ENCODE peak calls at places on chromosomes 12 and 14, in four cellular contexts. One of them, this sample, is unnamed.

GRCh38 chr12:105983622-105984325 is 155.0 kb downstream of the NUAK1 start:
- DNase-seq in GM12878: no peak
- DNase-seq in H1: no peak
- DNase-seq in K562: no peak
- DNase-seq in this sample: no peak

GRCh38 chr12:3326850-3327780 is 163.9 kb upstream of the PRMT8 start:
- DNase-seq in K562: no peak
- DNase-seq in GM12878: no peak
- DNase-seq in H1: no peak
- DNase-seq in this sample: no peak

GRCh38 chr14:75821828-75822521 is 159.8 kb downstream of the TGFB3 start:
- DNase-seq in K562: no peak
- DNase-seq in H1: no peak
- DNase-seq in GM12878: no peak
- DNase-seq in this sample: peak

GRCh38 chr14:61578745-61579144 is 116.6 kb upstream of the HIF1A start:
- DNase-seq in K562: no peak
- DNase-seq in H1: no peak
- DNase-seq in GM12878: no peak
- DNase-seq in this sample: no peak

GRCh38 chr12:72191761-72192160 is 80.4 kb upstream of the TRHDE start:
- DNase-seq in K562: no peak
- DNase-seq in H1: no peak
- DNase-seq in GM12878: no peak
- DNase-seq in this sample: no peak

GRCh38 chr12:77697126-77697525 is 133.6 kb upstream of the NAV3 start:
- DNase-seq in GM12878: no peak
- DNase-seq in K562: no peak
- DNase-seq in H1: no peak
- DNase-seq in this sample: no peak

GRCh38 chr14:78612666-78613065 is 442.5 kb downstream of the NRXN3 start:
- DNase-seq in GM12878: no peak
- DNase-seq in K562: no peak
- DNase-seq in H1: no peak
- DNase-seq in this sample: no peak

GRCh38 chr14:22422238-22422637 is 166.8 kb downstream of the DAD1 start:
- DNase-seq in GM12878: no peak
- DNase-seq in K562: no peak
- DNase-seq in H1: no peak
- DNase-seq in this sample: no peak

GRCh38 chr12:132566551-132567131 is 43.7 kb downstream of the LRCOL1 start:
- DNase-seq in K562: no peak
- DNase-seq in H1: no peak
- DNase-seq in GM12878: no peak
- DNase-seq in this sample: no peak
- TF ChIP-seq EGR1 in K562: no peak
- TF ChIP-seq EGR1 in H1: no peak
- TF ChIP-seq EGR1 in GM12878: no peak
- TF ChIP-seq EGR1 in this sample: no peak

GRCh38 chr12:121778567-121779421 is 14.7 kb downstream of the RHOF start:
- DNase-seq in H1: no peak
- DNase-seq in K562: no peak
- DNase-seq in GM12878: no peak
- DNase-seq in this sample: no peak
- TF ChIP-seq RAD21 in H1: no peak
- TF ChIP-seq RAD21 in K562: no peak
- TF ChIP-seq RAD21 in GM12878: no peak
- TF ChIP-seq RAD21 in this sample: no peak

GRCh38 chr12:108642899-108643654 is 9.4 kb upstream of the SELPLG start:
- DNase-seq in GM12878: no peak
- DNase-seq in H1: no peak
- DNase-seq in K562: no peak
- DNase-seq in this sample: no peak

GRCh38 chr12:108638997-108639822 is 5.5 kb upstream of the SELPLG start:
- DNase-seq in GM12878: no peak
- DNase-seq in H1: no peak
- DNase-seq in K562: no peak
- DNase-seq in this sample: no peak

GRCh38 chr12:108641446-108642268 is 8.0 kb upstream of the SELPLG start:
- DNase-seq in K562: peak
- DNase-seq in GM12878: no peak
- DNase-seq in H1: no peak
- DNase-seq in this sample: no peak

GRCh38 chr12:108642269-108642870 is 8.7 kb upstream of the SELPLG start:
- DNase-seq in K562: no peak
- DNase-seq in GM12878: no peak
- DNase-seq in H1: no peak
- DNase-seq in this sample: no peak

GRCh38 chr12:108640802-108641445 is 7.2 kb upstream of the SELPLG start:
- DNase-seq in H1: no peak
- DNase-seq in GM12878: no peak
- DNase-seq in K562: peak
- DNase-seq in this sample: no peak
- H3K9ac ChIP-seq in H1: no peak
- H3K9ac ChIP-seq in GM12878: no peak
- H3K9ac ChIP-seq in K562: no peak
- H3K9ac ChIP-seq in this sample: no peak

GRCh38 chr14:103998027-103998426 is 55.7 kb upstream of the RD3L start:
- DNase-seq in GM12878: no peak
- DNase-seq in H1: no peak
- DNase-seq in K562: no peak
- DNase-seq in this sample: no peak

GRCh38 chr14:103997391-103997790 is 55.1 kb upstream of the RD3L start:
- DNase-seq in K562: no peak
- DNase-seq in GM12878: no peak
- DNase-seq in H1: no peak
- DNase-seq in this sample: no peak

GRCh38 chr14:104003616-104004015 is 61.3 kb upstream of the RD3L start:
- DNase-seq in H1: no peak
- DNase-seq in K562: no peak
- DNase-seq in GM12878: no peak
- DNase-seq in this sample: no peak

GRCh38 chr14:103999795-104000440 is 57.6 kb upstream of the RD3L start:
- DNase-seq in GM12878: no peak
- DNase-seq in K562: no peak
- DNase-seq in H1: no peak
- DNase-seq in this sample: no peak

DNA sequence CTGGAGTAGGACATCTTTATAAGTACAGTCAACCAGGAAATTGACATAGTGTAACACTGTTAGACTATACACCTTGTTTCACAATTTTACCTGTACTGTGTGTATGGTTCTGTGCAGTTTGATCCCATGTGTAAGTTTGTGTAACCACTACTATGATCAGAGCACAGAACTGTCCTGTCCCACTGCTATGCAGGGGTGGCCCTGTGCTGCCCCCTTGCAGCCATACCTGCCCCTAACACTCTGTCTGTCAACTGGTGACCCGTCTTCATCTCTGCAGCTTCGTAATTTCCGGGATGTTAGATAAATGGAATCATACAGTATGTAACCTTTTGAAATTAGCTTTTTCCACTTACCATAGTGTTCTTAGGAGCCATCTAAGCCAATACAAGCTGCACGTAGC is 58.7 kb upstream of the RD3L start:
- DNase-seq in H1: no peak
- DNase-seq in GM12878: no peak
- DNase-seq in K562: peak
- DNase-seq in this sample: peak
- TF ChIP-seq EGR1 in H1: no peak
- TF ChIP-seq EGR1 in GM12878: no peak
- TF ChIP-seq EGR1 in K562: no peak
- TF ChIP-seq EGR1 in this sample: no peak

GRCh38 chr12:81417056-81417455 is 339.2 kb downstream of the ACSS3 start:
- DNase-seq in H1: no peak
- DNase-seq in K562: no peak
- DNase-seq in GM12878: no peak
- DNase-seq in this sample: no peak

GRCh38 chr12:81412940-81413339 is 335.1 kb downstream of the ACSS3 start:
- DNase-seq in K562: no peak
- DNase-seq in GM12878: no peak
- DNase-seq in H1: no peak
- DNase-seq in this sample: no peak

DNA sequence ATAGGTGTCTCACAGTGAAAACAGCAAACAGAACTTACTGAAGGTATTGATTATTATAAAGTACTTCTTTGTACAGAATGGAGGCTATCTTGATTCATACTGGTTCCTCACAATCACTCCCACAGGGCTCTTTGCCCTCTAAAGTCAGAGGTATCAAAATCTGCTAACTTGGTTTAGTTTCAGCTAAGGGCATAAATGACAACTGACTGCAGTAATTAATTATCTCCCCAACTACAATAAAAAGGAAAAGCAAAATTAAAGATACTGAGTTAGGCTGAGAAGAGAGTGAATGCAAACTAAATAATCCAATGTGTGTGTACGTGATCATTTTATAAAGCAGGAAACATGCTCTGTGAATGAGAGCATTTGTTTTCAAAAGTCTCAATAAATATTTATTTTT is 338.7 kb downstream of the ACSS3 start:
- DNase-seq in K562: no peak
- DNase-seq in H1: no peak
- DNase-seq in GM12878: no peak
- DNase-seq in this sample: no peak
- TF ChIP-seq RAD21 in K562: no peak
- TF ChIP-seq RAD21 in H1: no peak
- TF ChIP-seq RAD21 in GM12878: no peak
- TF ChIP-seq RAD21 in this sample: no peak

DNA sequence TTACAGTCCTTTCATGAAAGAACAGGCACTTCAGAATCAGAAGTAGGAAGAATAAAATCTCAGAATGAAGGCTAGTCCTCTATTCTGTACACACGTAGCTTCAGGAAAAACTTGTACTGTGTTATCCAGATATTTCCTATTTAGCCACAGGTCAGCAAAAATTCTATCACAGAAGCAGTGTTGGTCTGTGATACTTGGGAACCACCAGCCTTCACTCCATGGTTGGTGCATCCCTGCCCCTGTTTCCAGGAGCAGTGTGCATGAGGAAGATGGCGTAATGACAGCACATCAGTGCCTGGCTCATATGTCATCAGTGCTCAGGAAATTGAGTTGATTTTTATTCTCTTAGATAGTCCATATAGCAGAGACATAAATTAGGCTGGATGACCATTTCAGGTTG is 87.7 kb downstream of the SAMD4A start:
- DNase-seq in GM12878: no peak
- DNase-seq in K562: no peak
- DNase-seq in H1: no peak
- DNase-seq in this sample: no peak
- H3K9ac ChIP-seq in GM12878: no peak
- H3K9ac ChIP-seq in K562: no peak
- H3K9ac ChIP-seq in H1: no peak
- H3K9ac ChIP-seq in this sample: no peak

GRCh38 chr12:131710464-131711457 is at the start of gene SFSWAP:
- DNase-seq in K562: peak
- DNase-seq in H1: no peak
- DNase-seq in GM12878: peak
- DNase-seq in this sample: peak

GRCh38 chr12:131713349-131713748 is 2.5 kb downstream of the SFSWAP start:
- DNase-seq in K562: no peak
- DNase-seq in H1: no peak
- DNase-seq in GM12878: no peak
- DNase-seq in this sample: no peak

GRCh38 chr12:131709226-131709625 is 1.7 kb upstream of the SFSWAP start:
- DNase-seq in H1: no peak
- DNase-seq in K562: no peak
- DNase-seq in GM12878: no peak
- DNase-seq in this sample: no peak

GRCh38 chr12:131714759-131715158 is 3.9 kb downstream of the SFSWAP start:
- DNase-seq in H1: no peak
- DNase-seq in K562: no peak
- DNase-seq in GM12878: no peak
- DNase-seq in this sample: no peak

GRCh38 chr12:131711551-131712205 is 788 bp downstream of the SFSWAP start:
- DNase-seq in K562: no peak
- DNase-seq in GM12878: no peak
- DNase-seq in H1: no peak
- DNase-seq in this sample: no peak
- TF ChIP-seq EGR1 in K562: no peak
- TF ChIP-seq EGR1 in GM12878: no peak
- TF ChIP-seq EGR1 in H1: no peak
- TF ChIP-seq EGR1 in this sample: no peak